ENCODE peak calls at places on chromosomes 4 and X, in eight cellular contexts. Y is mesothelial cell of epicardium; F is activated T-cell treated with anti-CD3 and anti-CD28 coated beads for 4 hours; I is stimulated activated CD4-positive, alpha-beta T cell treated with anti-CD3 and anti-CD28 coated beads, Interleukin-4, amount 100 ng/mL, for 24 hours; A is NCI-H2081; W is M059J; N is sigmoid colon; L is HFF-Myc. C is an unnamed sample.

GRCh38 chrX:128781506-128781905 is 729.3 kb upstream of the ACTRT1 start:
- DNase-seq in Y (no peak), F (no peak), I (peak), A (peak), W (peak), N (no peak), L (no peak), C (no peak)

GRCh38 chr4:7973545-7973981 is 33.9 kb upstream of the AFAP1 start:
- DNase-seq in Y (no peak), F (no peak), I (no peak), A (no peak), W (peak), N (no peak), L (no peak), C (no peak)

GRCh38 chr4:54146139-54146538 is 46.2 kb downstream of the GSX2 start:
- DNase-seq in Y (no peak), F (no peak), I (no peak), A (peak), W (no peak), N (no peak), L (no peak), C (no peak)

GRCh38 chr4:82792912-82793649 is 5.5 kb downstream of the SCD5 start:
- DNase-seq in Y (no peak), F (no peak), I (no peak), A (no peak), W (peak), N (no peak), L (no peak), C (no peak)

GRCh38 chr4:83757121-83757621 is 221.3 kb downstream of the GPAT3 start:
- DNase-seq in Y (no peak), F (no peak), I (no peak), A (no peak), W (peak), N (no peak), L (no peak), C (no peak)

GRCh38 chr4:111960241-111960667 is 185.0 kb upstream of the FAM241A start:
- DNase-seq in Y (no peak), F (no peak), I (no peak), A (no peak), W (peak), N (no peak), L (peak), C (no peak)

GRCh38 chr4:188781655-188782054 is 642.4 kb downstream of the TRIML1 start:
- DNase-seq in Y (no peak), F (no peak), I (no peak), A (no peak), W (peak), N (no peak), L (no peak), C (no peak)

GRCh38 chr4:121876976-121877773 is 6.9 kb upstream of the BBS7 start:
- DNase-seq in Y (no peak), F (no peak), I (no peak), A (no peak), W (no peak), N (no peak), L (no peak), C (no peak)

GRCh38 chrX:37349131-37350033 is at the start of gene PRRG1:
- DNase-seq in Y (peak), F (no peak), I (no peak), A (peak), W (peak), N (peak), L (no peak), C (no peak)

GRCh38 chr4:184529283-184529682 is 54.9 kb upstream of the IRF2 start:
- DNase-seq in Y (no peak), F (no peak), I (no peak), A (no peak), W (peak), N (no peak), L (no peak), C (no peak)

GRCh38 chr4:39324897-39325613 is 41.1 kb downstream of the RFC1 start:
- DNase-seq in Y (no peak), F (no peak), I (no peak), A (no peak), W (no peak), N (no peak), L (no peak), C (no peak)

GRCh38 chr4:17316566-17316965 is 195.3 kb downstream of the QDPR start:
- DNase-seq in Y (no peak), F (no peak), I (no peak), A (no peak), W (no peak), N (no peak), L (no peak), C (no peak)

GRCh38 chr4:118888666-118889312 is at the start of gene SYNPO2:
- DNase-seq in Y (peak), F (no peak), I (peak), A (peak), W (peak), N (peak), L (no peak), C (no peak)

C was measured in effector CD8-positive, alpha-beta T cell.